ENCODE peak calls at places on chromosomes 16 and 17, in four cellular contexts. O is progenitor cell of endocrine pancreas, D is choroid plexus epithelial cell, F is fibroblast of the aortic adventitia. Z is an unnamed sample.

GRCh38 chr16:11233727-11234376 is 22.2 kb downstream of the SOCS1 start:
- DNase-seq in O (no peak), D (no peak), F (no peak), Z (no peak)

GRCh38 chr17:9924735-9925191 is 19.7 kb upstream of the RCVRN start:
- DNase-seq in O (no peak), D (peak; percentile 85), F (peak; percentile 78), Z (peak; percentile 68)

GRCh38 chr17:61499632-61500031 is 47.4 kb downstream of the TBX4 start:
- DNase-seq in O (no peak), D (no peak), F (no peak), Z (no peak)

GRCh38 chr17:56661906-56662305 is 68.4 kb downstream of the NOG start:
- DNase-seq in O (no peak), D (no peak), F (no peak), Z (no peak)

GRCh38 chr16:27722266-27722636 is 172.3 kb downstream of the KATNIP start:
- DNase-seq in O (no peak), D (no peak), F (no peak), Z (no peak)

GRCh38 chr17:79273660-79274059 is 199.0 kb downstream of the ENGASE start:
- DNase-seq in O (no peak), D (no peak), F (no peak), Z (no peak)

GRCh38 chr16:3057181-3058166 is 8.0 kb upstream of the IL32 start:
- DNase-seq in O (no peak), D (no peak), F (no peak), Z (no peak)

GRCh38 chr17:7716901-7717755 is at the start of gene DNAH2:
- DNase-seq in O (peak; percentile 84), D (peak; percentile 84), F (peak; percentile 91), Z (peak; percentile 89)

GRCh38 chr17:29577778-29578211 is 9.3 kb downstream of the TP53I13 start:
- DNase-seq in O (no peak), D (no peak), F (peak; percentile 65), Z (peak; percentile 77)

GRCh38 chr16:64695684-64696083 is 426.2 kb downstream of the CDH11 start:
- DNase-seq in O (no peak), D (no peak), F (no peak), Z (no peak)

Z was measured in AG08396.